ENCODE peak calls at places on chromosome 1, in eight cellular contexts. I is mucosa of descending colon; H is activated T-cell treated with anti-CD3 and anti-CD28 coated beads, Interleukin-2, amount 50 U/mL, for 72 hours; A is T-cell; J is Right ventricle myocardium inferior; X is cardiac muscle cell; Z is H7; F is HEK293T. N is an unnamed sample.

GRCh38 chr1:168236836-168237611 is 11.2 kb downstream of the SFT2D2 start:
- DNase-seq in I (no peak), H (peak), A (no peak), J (no peak), X (no peak), Z (no peak), F (no peak), N (no peak)

GRCh38 chr1:10530756-10531155 is 56.0 kb downstream of the PEX14 start:
- DNase-seq in I (no peak), H (no peak), A (no peak), J (no peak), X (no peak), Z (no peak), F (no peak), N (no peak)

GRCh38 chr1:203229471-203230178 is at the start of gene CHIT1:
- DNase-seq in I (no peak), H (no peak), A (no peak), J (no peak), X (no peak), Z (no peak), F (no peak), N (no peak)

GRCh38 chr1:221527886-221528634 is 213.8 kb downstream of the DUSP10 start:
- DNase-seq in I (no peak), H (no peak), A (no peak), J (no peak), X (no peak), Z (no peak), F (no peak), N (no peak)

GRCh38 chr1:205061227-205061626 is 18.2 kb downstream of the CNTN2 start:
- DNase-seq in I (no peak), H (no peak), A (no peak), J (no peak), X (no peak), Z (peak), F (no peak), N (no peak)

GRCh38 chr1:15628003-15628402 is 10.7 kb downstream of the DDI2 start:
- DNase-seq in I (no peak), H (no peak), A (no peak), J (no peak), X (no peak), Z (no peak), F (no peak), N (no peak)

GRCh38 chr1:169909499-169909898 is 15.8 kb upstream of the SCYL3 start:
- DNase-seq in I (no peak), H (no peak), A (no peak), J (no peak), X (no peak), Z (no peak), F (no peak), N (no peak)

GRCh38 chr1:174815474-174815908 is 184.3 kb upstream of the CACYBP start:
- DNase-seq in I (no peak), H (no peak), A (no peak), J (no peak), X (no peak), Z (no peak), F (no peak), N (no peak)

GRCh38 chr1:16143566-16144324 is 12.1 kb downstream of the EPHA2 start:
- DNase-seq in I (peak), H (no peak), A (no peak), J (no peak), X (peak), Z (peak), F (no peak), N (peak)

GRCh38 chr1:27527857-27528700 is 38.1 kb upstream of the WASF2 start:
- DNase-seq in I (peak), H (peak), A (peak), J (no peak), X (peak), Z (peak), F (no peak), N (peak)

N was measured in right cardiac atrium.